ENCODE peak calls at places on chromosomes 3 and 15, in five cellular contexts. J, D, E, T and Y are unnamed samples.

GRCh38 chr3:11915621-11916417 is 69.1 kb upstream of the TAMM41 start:
- DNase-seq in J (no peak), D (no peak), E (no peak), T (no peak), Y (no peak)

GRCh38 chr3:186782542-186783069 is 771 bp upstream of the EIF4A2 start:
- DNase-seq in J (no peak), D (no peak), E (no peak), T (no peak), Y (no peak)

GRCh38 chr15:40487816-40488682 is 17.3 kb downstream of the CHST14 start:
- DNase-seq in J (no peak), D (no peak), E (no peak), T (no peak), Y (no peak)

GRCh38 chr3:126784254-126784653 is 80.2 kb downstream of the CHCHD6 start:
- DNase-seq in J (no peak), D (no peak), E (no peak), T (no peak), Y (no peak)

GRCh38 chr15:34716111-34716510 is 38.7 kb downstream of the GJD2 start:
- DNase-seq in J (no peak), D (no peak), E (no peak), T (no peak), Y (no peak)

GRCh38 chr3:179898024-179898423 is 138.7 kb downstream of the PEX5L start:
- DNase-seq in J (no peak), D (no peak), E (no peak), T (peak), Y (no peak)

GRCh38 chr15:73932381-73933191 is 6.3 kb downstream of the LOXL1 start:
- DNase-seq in J (no peak), D (no peak), E (no peak), T (peak), Y (no peak)

GRCh38 chr15:70269331-70269911 is 171.7 kb upstream of the TLE3 start:
- DNase-seq in J (no peak), D (no peak), E (no peak), T (no peak), Y (no peak)

GRCh38 chr3:77320514-77320913 is 280.6 kb downstream of the ROBO2 start:
- DNase-seq in J (no peak), D (no peak), E (no peak), T (no peak), Y (no peak)

GRCh38 chr3:1068985-1069384 is 23.8 kb upstream of the CNTN6 start:
- DNase-seq in J (no peak), D (no peak), E (no peak), T (no peak), Y (no peak)

GRCh38 chr15:66803182-66803729 is 101.2 kb downstream of the SMAD6 start:
- DNase-seq in J (peak), D (peak), E (no peak), T (peak), Y (peak)

GRCh38 chr3:53764376-53764775 is 81.8 kb downstream of the CHDH start:
- DNase-seq in J (peak), D (no peak), E (no peak), T (no peak), Y (no peak)

GRCh38 chr3:73471986-73472385 is 152.8 kb downstream of the PDZRN3 start:
- DNase-seq in J (no peak), D (no peak), E (no peak), T (no peak), Y (no peak)

GRCh38 chr3:13866406-13866965 is 13.4 kb downstream of the WNT7A start:
- DNase-seq in J (no peak), D (no peak), E (no peak), T (peak), Y (no peak)

GRCh38 chr3:196165850-196166249 is 45.4 kb downstream of the ZDHHC19 start:
- DNase-seq in J (no peak), D (no peak), E (no peak), T (no peak), Y (no peak)

GRCh38 chr3:43792904-43793303 is 102.2 kb downstream of the ABHD5 start:
- DNase-seq in J (no peak), D (no peak), E (no peak), T (no peak), Y (no peak)

GRCh38 chr3:52391096-52391495 is 53.8 kb downstream of the SEMA3G start:
- DNase-seq in J (no peak), D (no peak), E (no peak), T (no peak), Y (no peak)

GRCh38 chr3:171688593-171688992 is 121.7 kb downstream of the PLD1 start:
- DNase-seq in J (no peak), D (no peak), E (no peak), T (peak), Y (no peak)

GRCh38 chr3:182735672-182736071 is 57.6 kb upstream of the ATP11B start:
- DNase-seq in J (no peak), D (no peak), E (no peak), T (no peak), Y (no peak)

GRCh38 chr3:153295906-153296305 is 133.9 kb downstream of the RAP2B start:
- DNase-seq in J (no peak), D (no peak), E (no peak), T (no peak), Y (no peak)

GRCh38 chr3:169871129-169871886 is 1.6 kb upstream of the LRRC31 start:
- DNase-seq in J (peak), D (no peak), E (no peak), T (no peak), Y (no peak)

GRCh38 chr3:195909294-195909644 is 918 bp upstream of the TNK2 start:
- DNase-seq in J (no peak), D (no peak), E (no peak), T (peak), Y (no peak)